ENCODE peak calls at places on chromosomes 1 and 21, in five cellular contexts. N is HepG2, X is SK-N-SH, Z is K562, M is GM12878. L is an unnamed sample.

GRCh38 chr1:99943238-99943794 is 26.5 kb upstream of the SLC35A3 start:
- DNase-seq in N (peak), X (no peak), Z (peak), M (no peak), L (no peak)

GRCh38 chr1:228958121-228958520 is 222.8 kb downstream of the RHOU start:
- DNase-seq in N (no peak), X (no peak), Z (no peak), M (no peak), L (peak)

GRCh38 chr1:165365344-165365743 is 8.8 kb upstream of the LMX1A start:
- DNase-seq in N (no peak), X (no peak), Z (no peak), M (no peak), L (no peak)

GRCh38 chr1:235649722-235650163 is at the start of gene GNG4:
- DNase-seq in N (no peak), X (peak), Z (no peak), M (no peak), L (peak)

GRCh38 chr1:156577512-156577911 is 2.0 kb upstream of the TTC24 start:
- DNase-seq in N (no peak), X (no peak), Z (no peak), M (no peak), L (no peak)

GRCh38 chr21:34198232-34199120 is 125.1 kb downstream of the MRPS6 start:
- DNase-seq in N (no peak), X (no peak), Z (no peak), M (peak), L (no peak)

GRCh38 chr1:192884241-192884640 is 75.4 kb downstream of the RGS2 start:
- DNase-seq in N (no peak), X (no peak), Z (no peak), M (no peak), L (no peak)

GRCh38 chr1:213987422-213987875 is 324 bp upstream of the PROX1 start:
- DNase-seq in N (no peak), X (peak), Z (no peak), M (no peak), L (no peak)

GRCh38 chr1:21763694-21764419 is 19.1 kb downstream of the USP48 start:
- DNase-seq in N (no peak), X (no peak), Z (no peak), M (no peak), L (no peak)

GRCh38 chr1:35660581-35661473 is 19.5 kb upstream of the PSMB2 start:
- DNase-seq in N (no peak), X (no peak), Z (no peak), M (no peak), L (peak)
- TF ChIP-seq FOXM1 in N (no peak), X (no peak), Z (no peak), M (no peak), L (no peak)

GRCh38 chr1:209527372-209527771 is 56.1 kb upstream of the CAMK1G start:
- DNase-seq in N (no peak), X (no peak), Z (no peak), M (no peak), L (no peak)
- TF ChIP-seq FOXM1 in N (no peak), X (peak), Z (no peak), M (no peak), L (no peak)

GRCh38 chr21:33069994-33070811 is at the start of gene OLIG1:
- DNase-seq in N (no peak), X (peak), Z (no peak), M (no peak), L (peak)
- TF ChIP-seq FOXM1 in N (no peak), X (no peak), Z (no peak), M (no peak), L (no peak)

DNA sequence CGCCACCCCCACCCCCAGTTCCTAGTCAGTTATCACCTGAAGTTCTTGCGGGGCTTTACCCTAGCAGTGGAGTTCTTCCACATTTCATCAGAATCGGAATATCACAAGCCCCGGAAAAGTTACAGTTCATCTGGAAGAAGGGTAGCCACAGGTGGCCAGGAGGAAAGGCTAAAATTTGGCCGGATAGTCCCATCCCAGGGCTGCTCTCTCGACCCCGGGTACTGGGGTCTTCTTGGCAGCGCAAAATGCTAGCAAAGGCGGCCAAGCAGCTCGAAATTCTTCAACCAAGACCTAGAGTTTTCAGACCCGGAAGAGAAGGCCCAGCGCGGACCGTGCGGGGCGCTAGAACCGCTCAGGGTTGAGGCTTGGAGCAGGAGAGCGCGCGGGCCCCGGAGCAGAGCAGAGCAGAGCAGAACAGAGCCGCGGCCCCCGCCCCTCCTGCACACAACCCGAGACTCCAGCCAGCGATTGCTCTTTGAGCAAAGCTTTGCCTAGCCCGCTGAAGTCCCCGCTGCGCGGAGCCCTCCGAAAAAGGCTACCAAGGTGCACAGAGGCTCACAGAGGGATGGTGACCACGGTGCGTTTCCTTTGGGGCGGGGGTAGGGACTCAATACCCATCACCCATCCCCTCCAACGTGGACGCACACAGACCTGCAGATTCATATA is 8.1 kb downstream of the HLX start:
- DNase-seq in N (no peak), X (peak), Z (no peak), M (no peak), L (no peak)
- TF ChIP-seq FOXM1 in N (no peak), X (no peak), Z (no peak), M (no peak), L (no peak)

DNA sequence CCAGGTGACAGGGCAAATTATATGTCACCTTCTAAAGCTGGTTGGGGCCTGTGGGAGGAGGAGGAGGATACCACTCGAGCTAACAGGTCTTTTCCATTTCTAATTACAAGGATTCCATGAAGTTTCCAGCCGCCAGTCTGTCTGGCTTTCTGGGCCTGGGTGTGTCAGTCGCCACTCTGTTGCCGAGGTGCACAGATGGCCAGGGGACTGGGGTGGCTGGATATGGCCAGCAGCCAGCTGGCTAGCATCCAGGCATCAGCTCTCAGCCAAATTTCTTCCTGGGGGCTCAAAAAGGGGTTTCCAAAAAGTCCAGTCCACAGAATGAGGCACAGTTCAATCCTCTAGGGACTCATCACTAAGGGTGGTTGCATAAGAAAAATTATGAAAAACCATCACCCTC is 32.4 kb downstream of the ITPKB start:
- DNase-seq in N (no peak), X (peak), Z (no peak), M (no peak), L (no peak)
- TF ChIP-seq FOXM1 in N (no peak), X (no peak), Z (no peak), M (no peak), L (no peak)

L was measured in HEK293T.